ENCODE peak calls at places on chromosomes 11 and 22, in six cellular contexts. F is stomach, C is transverse colon, M is prostate gland, R is sigmoid colon, B is HCT116. G is an unnamed sample.

GRCh38 chr11:64117763-64118459 is 48.0 kb downstream of the MACROD1 start:
- DNase-seq in R (no peak), M (no peak), B (no peak), C (no peak), F (no peak), G (no peak)

GRCh38 chr11:133576351-133576750 is 44.0 kb upstream of the OPCML start:
- DNase-seq in M (no peak), C (no peak), R (no peak), B (no peak), F (no peak), G (no peak)

GRCh38 chr11:72225411-72225951 is 914 bp downstream of the INPPL1 start:
- DNase-seq in B (no peak), F (no peak), M (no peak), R (peak), C (no peak), G (no peak)

GRCh38 chr11:35664977-35665441 is 2.4 kb downstream of the TRIM44 start:
- DNase-seq in F (no peak), R (no peak), C (no peak), B (no peak), M (no peak), G (no peak)

GRCh38 chr11:41283196-41283930 is 176.1 kb downstream of the LRRC4C start:
- DNase-seq in R (no peak), C (no peak), B (no peak), F (no peak), M (no peak), G (no peak)

GRCh38 chr11:25910090-25910489 is 421.8 kb upstream of the ANO3 start:
- DNase-seq in C (no peak), B (no peak), M (no peak), R (no peak), F (no peak), G (no peak)

GRCh38 chr22:50274311-50274710 is 4.1 kb upstream of the MAPK11 start:
- DNase-seq in B (no peak), M (peak), C (peak), F (peak), R (no peak), G (no peak)

GRCh38 chr11:35327829-35328228 is 91.5 kb downstream of the SLC1A2 start:
- DNase-seq in R (no peak), C (no peak), F (no peak), B (no peak), M (no peak), G (no peak)

GRCh38 chr11:33065445-33066178 is 26.2 kb downstream of the TCP11L1 start:
- DNase-seq in B (peak), R (peak), F (peak), C (peak), M (peak), G (peak)

GRCh38 chr11:19953909-19954308 is 206.4 kb downstream of the DBX1 start:
- DNase-seq in M (no peak), R (no peak), F (no peak), B (peak), C (no peak), G (no peak)

GRCh38 chr11:1401656-1402221 is 12.0 kb downstream of the BRSK2 start:
- DNase-seq in F (peak), B (no peak), R (no peak), C (peak), M (peak), G (no peak)

GRCh38 chr11:19933801-19934488 is 221.3 kb downstream of the NAV2 start:
- DNase-seq in F (no peak), B (no peak), R (no peak), C (no peak), M (no peak), G (peak)

GRCh38 chr11:1230456-1231395 is 7.9 kb downstream of the MUC5B start:
- DNase-seq in R (peak), F (no peak), M (no peak), B (no peak), C (peak), G (no peak)

GRCh38 chr11:27213232-27213660 is 149.8 kb downstream of the CCDC34 start:
- DNase-seq in M (no peak), C (no peak), R (no peak), F (no peak), B (no peak), G (no peak)

GRCh38 chr11:94705419-94705818 is 62.7 kb upstream of the AMOTL1 start:
- DNase-seq in B (no peak), F (no peak), C (no peak), R (no peak), M (no peak), G (no peak)

GRCh38 chr22:43848366-43849171 is 13.7 kb downstream of the SULT4A1 start:
- DNase-seq in R (peak), F (no peak), M (no peak), C (no peak), B (peak), G (no peak)

GRCh38 chr11:122097419-122098001 is 18.5 kb downstream of the BLID start:
- DNase-seq in R (no peak), B (no peak), F (no peak), C (no peak), M (peak), G (no peak)

GRCh38 chr11:68792400-68792955 is 41.2 kb upstream of the TESMIN start:
- DNase-seq in F (no peak), B (no peak), C (no peak), M (no peak), R (no peak), G (no peak)

GRCh38 chr22:19730662-19731360 is 7.5 kb downstream of the GP1BB start:
- DNase-seq in F (peak), R (peak), C (peak), B (peak), M (peak), G (no peak)

GRCh38 chr22:23130697-23131096 is 11.1 kb downstream of the RSPH14 start:
- DNase-seq in F (no peak), M (no peak), C (no peak), B (no peak), R (no peak), G (no peak)

GRCh38 chr22:29032584-29032983 is 29.0 kb downstream of the C22orf31 start:
- DNase-seq in F (peak), B (no peak), M (no peak), R (no peak), C (no peak), G (no peak)

GRCh38 chr11:46102843-46103242 is 18.4 kb downstream of the PHF21A start:
- DNase-seq in C (no peak), F (no peak), M (no peak), B (no peak), R (no peak), G (no peak)

GRCh38 chr22:46612904-46613605 is 7.1 kb upstream of the GRAMD4 start:
- DNase-seq in F (no peak), R (no peak), C (peak), B (no peak), M (no peak), G (no peak)

GRCh38 chr11:101127699-101128570 is 1.7 kb downstream of the PGR start:
- DNase-seq in C (peak), M (no peak), B (no peak), R (peak), F (peak), G (no peak)

GRCh38 chr11:69312418-69313399 is 18.8 kb downstream of the MYEOV start:
- DNase-seq in F (no peak), M (no peak), R (peak), C (no peak), B (no peak), G (no peak)

GRCh38 chr11:85431319-85431718 is 195.8 kb downstream of the DLG2 start:
- DNase-seq in B (no peak), C (no peak), R (no peak), F (no peak), M (no peak), G (no peak)

GRCh38 chr11:77211594-77212251 is 83.7 kb downstream of the MYO7A start:
- DNase-seq in F (no peak), C (no peak), M (no peak), B (no peak), R (no peak), G (no peak)

GRCh38 chr22:21029486-21030025 is 2.8 kb downstream of the SLC7A4 start:
- DNase-seq in C (no peak), F (no peak), R (no peak), B (no peak), M (no peak), G (no peak)

GRCh38 chr11:64456509-64457320 is 97.8 kb downstream of the RPS6KA4 start:
- DNase-seq in F (no peak), B (no peak), M (no peak), R (peak), C (no peak), G (no peak)

GRCh38 chr11:113874920-113875413 is 405 bp downstream of the USP28 start:
- DNase-seq in R (no peak), F (no peak), C (no peak), M (peak), B (no peak), G (no peak)

GRCh38 chr22:20399866-20400605 is 6.1 kb downstream of the ZNF74 start:
- DNase-seq in C (no peak), R (no peak), M (no peak), B (no peak), F (no peak), G (no peak)

GRCh38 chr11:124674168-124674517 is 439 bp downstream of the SPA17 start:
- DNase-seq in M (no peak), R (no peak), B (no peak), C (no peak), F (no peak), G (no peak)

GRCh38 chr11:132222345-132222744 is 851.9 kb downstream of the NTM start:
- DNase-seq in B (no peak), R (no peak), M (no peak), F (no peak), C (no peak), G (no peak)

GRCh38 chr11:132217856-132218255 is 847.4 kb downstream of the NTM start:
- DNase-seq in M (no peak), F (no peak), B (no peak), C (no peak), R (no peak), G (no peak)

DNA sequence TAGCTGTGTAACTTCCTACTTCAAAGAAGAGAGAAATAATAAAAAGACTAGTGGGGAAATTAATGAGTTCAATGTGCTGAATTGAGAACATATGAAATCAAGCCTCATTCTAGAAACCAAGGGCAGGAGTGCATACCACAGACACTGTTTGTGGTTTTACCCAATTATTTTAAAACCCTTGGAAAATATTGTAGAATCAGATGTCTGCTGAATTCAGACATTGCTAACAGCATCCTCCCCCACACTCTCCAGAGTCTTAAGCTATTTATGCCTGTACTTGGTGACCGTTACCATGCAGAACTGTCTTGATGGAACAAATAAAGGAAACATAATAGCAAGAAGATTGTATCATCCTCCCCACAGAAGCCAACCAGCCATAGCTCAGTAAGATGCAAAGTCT is 850.0 kb downstream of the NTM start:
- DNase-seq in R (no peak), F (no peak), B (no peak), C (no peak), M (no peak), G (no peak)
- TF ChIP-seq POLR2AphosphoS5 in R (no peak), F (no peak), B (no peak), C (no peak), M (no peak), G (no peak)

GRCh38 chr11:9761441-9761945 is 97.6 kb downstream of the SWAP70 start:
- DNase-seq in R (no peak), C (no peak), M (no peak), B (no peak), F (no peak), G (no peak)

GRCh38 chr11:9760180-9760550 is 96.3 kb downstream of the SWAP70 start:
- DNase-seq in M (peak), F (peak), C (peak), B (no peak), R (peak), G (no peak)

GRCh38 chr11:9758676-9759518 is 95.0 kb downstream of the SWAP70 start:
- DNase-seq in B (peak), F (peak), R (peak), C (peak), M (peak), G (no peak)

GRCh38 chr11:9757809-9758675 is 94.2 kb downstream of the SWAP70 start:
- DNase-seq in B (peak), M (peak), R (peak), F (peak), C (peak), G (no peak)

DNA sequence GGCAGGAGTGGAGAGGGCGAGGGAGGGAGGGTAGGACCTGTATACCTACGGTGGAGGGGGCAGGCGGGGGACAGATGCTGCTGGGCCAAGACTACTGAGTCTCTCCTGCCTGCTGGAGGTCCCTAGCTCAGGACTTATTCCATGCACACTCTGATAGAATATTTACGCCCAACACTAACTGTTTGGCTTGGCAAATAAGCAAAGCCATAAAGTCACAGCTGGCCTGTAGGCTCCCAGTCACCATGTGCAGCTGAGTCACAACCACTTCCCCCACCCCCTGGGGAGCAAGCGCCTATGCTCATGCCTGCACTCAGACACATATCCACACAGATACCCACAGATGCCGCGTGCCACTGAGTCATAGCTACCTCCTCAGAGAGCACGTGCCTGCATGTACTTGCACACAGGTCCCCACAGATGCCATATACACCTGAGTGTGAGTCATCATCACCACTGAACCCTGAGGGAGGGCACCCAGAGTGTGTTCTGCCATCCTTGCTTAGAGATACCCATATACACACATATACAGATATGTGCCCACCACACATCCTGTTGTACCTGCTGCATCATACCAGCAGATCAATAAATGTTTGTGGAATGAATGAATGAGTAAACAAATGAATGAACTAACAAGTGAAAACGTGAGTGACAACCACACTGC is 95.8 kb downstream of the SWAP70 start:
- DNase-seq in C (peak), B (peak), R (peak), F (peak), M (peak), G (peak)
- TF ChIP-seq POLR2AphosphoS5 in C (peak), B (peak), R (peak), F (peak), M (peak), G (peak)

DNA sequence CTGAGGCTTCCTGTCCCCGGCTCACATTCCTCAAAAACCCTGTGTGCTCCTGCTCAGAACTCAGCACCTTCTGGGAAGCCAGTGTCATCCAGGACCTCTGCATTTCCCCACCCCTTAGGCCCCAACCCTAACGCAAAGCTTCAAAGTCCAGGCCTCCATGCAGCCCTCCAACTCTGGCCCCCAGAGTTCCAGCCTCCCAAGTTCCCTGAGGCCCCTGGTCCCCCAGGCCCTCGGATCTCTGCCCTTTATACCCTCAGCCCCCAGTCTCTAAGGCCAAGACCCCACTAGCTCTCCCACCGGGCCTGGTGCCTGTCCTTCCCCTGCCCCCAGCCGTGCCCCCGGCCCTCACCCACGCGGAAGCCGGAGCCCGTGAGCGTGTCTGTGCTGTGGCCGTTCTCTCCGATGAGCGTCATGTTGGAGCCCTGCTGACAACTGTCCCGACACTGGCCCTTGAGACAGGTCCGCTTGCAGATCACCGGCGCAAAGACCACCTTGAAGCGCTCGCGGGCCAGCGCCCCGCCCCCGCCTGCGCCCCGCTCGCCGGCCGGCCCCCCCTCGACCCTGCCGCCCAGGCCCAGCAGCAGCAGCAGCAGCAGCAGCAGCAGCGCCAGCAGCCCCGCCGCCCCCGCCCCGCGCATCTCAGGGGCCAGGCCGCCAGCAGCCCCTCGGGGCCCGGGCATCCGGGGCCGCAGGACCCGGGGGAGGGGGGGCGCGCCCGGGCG is 718 bp downstream of the LTBP3 start:
- DNase-seq in C (no peak), F (no peak), M (no peak), B (no peak), R (peak), G (no peak)
- TF ChIP-seq POLR2AphosphoS5 in C (no peak), F (no peak), M (no peak), B (no peak), R (no peak), G (no peak)

GRCh38 chr11:22807855-22808558 is 21.6 kb downstream of the SVIP start:
- DNase-seq in F (no peak), R (no peak), C (no peak), B (no peak), M (no peak), G (no peak)
- TF ChIP-seq POLR2AphosphoS5 in F (no peak), R (no peak), C (no peak), B (no peak), M (no peak), G (no peak)